ENCODE peak calls at places on chromosomes 12 and 14, in ten cellular contexts. Z is caudate nucleus; V is HuH-7.5; P is astrocyte of the spinal cord; O is SK-N-SH; S is nephron progenitor cell; F is chondrocyte; M is EL; A is esophagus squamous epithelium; X is activated T-cell treated with anti-CD3 and anti-CD28 coated beads, Interleukin-2, amount 50 U/mL, for 48 hours. W is an unnamed sample.

GRCh38 chr12:96294831-96295230 is 100.7 kb downstream of the ELK3 start:
- DNase-seq in Z (no peak), V (no peak), A (no peak), S (no peak), P (peak), O (no peak), F (no peak), M (peak), X (no peak), W (no peak)

GRCh38 chr14:51552768-51553426 is 98.8 kb upstream of the FRMD6 start:
- DNase-seq in P (no peak), X (no peak), S (no peak), V (no peak), A (no peak), M (no peak), F (no peak), Z (no peak), O (peak), W (no peak)

GRCh38 chr14:65071544-65071943 is 30.8 kb downstream of the MAX start:
- DNase-seq in A (no peak), X (no peak), F (no peak), M (no peak), S (no peak), P (no peak), O (no peak), V (no peak), Z (no peak), W (no peak)

GRCh38 chr12:1592444-1593231 is 1.7 kb downstream of the FBXL14 start:
- DNase-seq in F (no peak), X (peak), Z (peak), V (no peak), P (peak), A (no peak), O (peak), S (peak), M (peak), W (no peak)

GRCh38 chr12:117481470-117481869 is 120.0 kb upstream of the NOS1 start:
- DNase-seq in V (no peak), A (no peak), Z (no peak), S (no peak), F (no peak), X (no peak), P (no peak), M (no peak), O (no peak), W (no peak)

GRCh38 chr14:97143011-97143410 is 345.8 kb downstream of the VRK1 start:
- DNase-seq in A (no peak), X (no peak), O (no peak), M (no peak), V (no peak), P (no peak), Z (no peak), F (no peak), S (no peak), W (no peak)

GRCh38 chr14:66038214-66038977 is 447.8 kb upstream of the CCDC196 start:
- DNase-seq in P (no peak), O (no peak), A (no peak), M (peak), Z (no peak), F (no peak), V (no peak), X (no peak), S (no peak), W (no peak)

GRCh38 chr14:32366256-32366655 is 37.2 kb downstream of the AKAP6 start:
- DNase-seq in A (no peak), M (peak), S (peak), X (no peak), F (no peak), Z (peak), V (no peak), P (peak), O (peak), W (no peak)

GRCh38 chr12:85309180-85309579 is 29.2 kb downstream of the ALX1 start:
- DNase-seq in O (no peak), X (no peak), S (peak), P (no peak), A (no peak), V (no peak), M (no peak), F (no peak), Z (no peak), W (no peak)

GRCh38 chr14:99802301-99803105 is 9.3 kb downstream of the EML1 start:
- DNase-seq in F (no peak), V (no peak), S (no peak), P (no peak), M (peak), O (no peak), Z (no peak), X (no peak), A (no peak), W (no peak)

GRCh38 chr12:1808798-1809480 is 11.4 kb upstream of the LRTM2 start:
- DNase-seq in M (no peak), P (no peak), S (no peak), Z (no peak), A (no peak), F (peak), O (no peak), V (no peak), X (no peak), W (no peak)

W was measured in lung.